ENCODE peak calls at places on chromosomes 2 and 18, in seven cellular contexts. U, B, P, Z, S, R and J are unnamed samples.

GRCh38 chr18:10170375-10170774 is 256.6 kb downstream of the VAPA start:
- DNase-seq in U (no peak), B (no peak), P (no peak), Z (no peak), S (no peak), R (no peak), J (no peak)

GRCh38 chr2:226187601-226188000 is 612.0 kb downstream of the IRS1 start:
- DNase-seq in U (no peak), B (peak; percentile 88), P (no peak), Z (no peak), S (no peak), R (no peak), J (no peak)

GRCh38 chr2:143473206-143473605 is 344.0 kb downstream of the ARHGAP15 start:
- DNase-seq in U (no peak), B (peak; percentile 77), P (no peak), Z (no peak), S (no peak), R (no peak), J (no peak)

GRCh38 chr2:105403785-105404698 is 5.2 kb upstream of the FHL2 start:
- DNase-seq in U (peak; percentile 58), B (peak; percentile 99), P (peak; percentile 61), Z (no peak), S (no peak), R (no peak), J (peak; percentile 61)

GRCh38 chr2:8149985-8150547 is 531.8 kb upstream of the ID2 start:
- DNase-seq in U (no peak), B (peak; percentile 87), P (no peak), Z (no peak), S (no peak), R (no peak), J (no peak)

GRCh38 chr2:231383701-231384435 is 11.6 kb upstream of the B3GNT7 start:
- DNase-seq in U (no peak), B (no peak), P (peak; percentile 58), Z (no peak), S (no peak), R (no peak), J (no peak)

GRCh38 chr18:5488844-5489243 is 55.0 kb downstream of the EPB41L3 start:
- DNase-seq in U (no peak), B (peak; percentile 8), P (no peak), Z (peak; percentile 34), S (no peak), R (no peak), J (no peak)

GRCh38 chr2:143481728-143482127 is 352.5 kb downstream of the ARHGAP15 start:
- DNase-seq in U (no peak), B (no peak), P (no peak), Z (no peak), S (no peak), R (no peak), J (no peak)

GRCh38 chr2:142682528-142682927 is 194.9 kb upstream of the KYNU start:
- DNase-seq in U (no peak), B (peak; percentile 29), P (no peak), Z (no peak), S (no peak), R (no peak), J (no peak)

GRCh38 chr2:235666240-235666781 is 172.5 kb downstream of the AGAP1 start:
- DNase-seq in U (peak; percentile 56), B (peak; percentile 95), P (peak; percentile 78), Z (peak; percentile 46), S (no peak), R (no peak), J (no peak)

DNA sequence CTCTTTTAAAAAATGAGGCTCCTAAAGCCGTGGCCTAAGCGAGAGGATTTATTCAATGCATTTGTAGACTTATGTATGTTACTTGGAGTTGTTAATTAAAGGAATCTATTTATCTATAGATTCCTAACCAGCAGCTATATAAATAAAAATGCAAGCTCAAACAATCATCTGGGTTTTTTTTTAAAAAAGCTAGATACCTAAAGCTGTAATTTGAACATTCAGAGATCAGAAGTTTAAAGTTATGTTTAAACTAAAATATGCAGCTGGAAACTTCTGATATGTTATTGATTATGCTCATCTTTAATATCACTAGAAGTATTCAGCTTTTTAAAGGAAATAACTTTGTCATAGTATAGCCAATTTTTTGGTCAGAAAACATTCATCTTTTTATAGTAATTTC is 1.0 kb downstream of the MEIS1 start:
- DNase-seq in U (no peak), B (no peak), P (no peak), Z (no peak), S (no peak), R (no peak), J (no peak)
- TF ChIP-seq CTCF in U (no peak), B (no peak), P (no peak), Z (no peak), S (no peak), R (no peak), J (no peak)

GRCh38 chr2:238280083-238280816 is 8.2 kb downstream of the PER2 start:
- DNase-seq in U (no peak), B (no peak), P (no peak), Z (no peak), S (no peak), R (no peak), J (no peak)

GRCh38 chr2:238285653-238286082 is 2.7 kb downstream of the PER2 start:
- DNase-seq in U (peak; percentile 94), B (peak; percentile 94), P (peak; percentile 94), Z (peak; percentile 60), S (peak; percentile 98), R (peak; percentile 60), J (peak; percentile 97)

GRCh38 chr2:238281826-238282480 is 6.5 kb downstream of the PER2 start:
- DNase-seq in U (no peak), B (no peak), P (no peak), Z (no peak), S (no peak), R (no peak), J (no peak)

GRCh38 chr2:238284802-238285515 is 3.5 kb downstream of the PER2 start:
- DNase-seq in U (no peak), B (no peak), P (no peak), Z (no peak), S (peak; percentile 84), R (no peak), J (no peak)

DNA sequence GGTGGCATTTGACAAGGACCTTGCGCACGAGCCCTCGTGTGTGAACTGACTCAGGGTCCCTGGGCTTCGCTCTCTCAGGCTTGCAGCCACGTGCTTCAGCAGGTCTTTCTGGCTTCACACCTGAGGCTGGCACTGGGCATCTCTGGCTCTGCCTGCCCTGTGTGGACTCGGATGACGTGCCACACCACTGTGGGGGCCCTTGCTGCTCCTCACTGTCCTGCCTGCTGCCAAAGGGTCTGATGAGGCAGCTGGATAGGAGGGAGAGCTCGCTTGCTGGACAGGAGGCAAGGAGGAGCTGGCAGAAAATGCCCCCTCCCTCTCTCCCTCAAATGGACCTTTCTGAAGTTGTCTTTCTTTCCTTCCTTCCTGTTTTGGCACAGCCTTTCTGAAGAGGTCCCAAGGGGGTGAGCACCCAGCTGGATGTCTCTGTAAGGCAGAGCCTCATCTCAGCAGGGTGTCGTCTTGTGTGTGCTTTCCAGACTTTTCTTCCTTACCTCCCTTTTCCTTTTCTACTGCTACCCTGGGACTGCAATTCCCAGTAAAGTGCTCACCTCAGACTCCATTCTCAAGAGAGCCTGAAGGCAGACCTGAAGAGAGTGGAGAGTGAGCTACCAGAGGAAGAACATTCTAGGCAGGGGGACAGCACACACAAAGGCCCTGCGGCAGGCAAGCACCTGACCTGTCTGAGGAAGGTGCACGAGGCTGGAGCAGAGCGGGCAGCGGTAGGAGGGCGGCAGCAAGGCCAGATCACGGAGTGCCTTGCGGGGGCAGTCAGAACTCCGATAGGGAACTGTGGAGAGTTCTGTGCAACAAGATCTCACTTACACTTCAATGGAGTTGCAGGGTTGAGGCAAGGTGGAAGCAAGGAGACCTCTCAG is 5.3 kb downstream of the PER2 start:
- DNase-seq in U (no peak), B (no peak), P (no peak), Z (no peak), S (no peak), R (no peak), J (no peak)
- H3K27ac ChIP-seq in U (peak overlapping the region; percentile 96), B (no peak overlapping the region), P (no peak overlapping the region), Z (no peak overlapping the region), S (peak overlapping the region; percentile 48), R (no peak overlapping the region), J (no peak overlapping the region)

DNA sequence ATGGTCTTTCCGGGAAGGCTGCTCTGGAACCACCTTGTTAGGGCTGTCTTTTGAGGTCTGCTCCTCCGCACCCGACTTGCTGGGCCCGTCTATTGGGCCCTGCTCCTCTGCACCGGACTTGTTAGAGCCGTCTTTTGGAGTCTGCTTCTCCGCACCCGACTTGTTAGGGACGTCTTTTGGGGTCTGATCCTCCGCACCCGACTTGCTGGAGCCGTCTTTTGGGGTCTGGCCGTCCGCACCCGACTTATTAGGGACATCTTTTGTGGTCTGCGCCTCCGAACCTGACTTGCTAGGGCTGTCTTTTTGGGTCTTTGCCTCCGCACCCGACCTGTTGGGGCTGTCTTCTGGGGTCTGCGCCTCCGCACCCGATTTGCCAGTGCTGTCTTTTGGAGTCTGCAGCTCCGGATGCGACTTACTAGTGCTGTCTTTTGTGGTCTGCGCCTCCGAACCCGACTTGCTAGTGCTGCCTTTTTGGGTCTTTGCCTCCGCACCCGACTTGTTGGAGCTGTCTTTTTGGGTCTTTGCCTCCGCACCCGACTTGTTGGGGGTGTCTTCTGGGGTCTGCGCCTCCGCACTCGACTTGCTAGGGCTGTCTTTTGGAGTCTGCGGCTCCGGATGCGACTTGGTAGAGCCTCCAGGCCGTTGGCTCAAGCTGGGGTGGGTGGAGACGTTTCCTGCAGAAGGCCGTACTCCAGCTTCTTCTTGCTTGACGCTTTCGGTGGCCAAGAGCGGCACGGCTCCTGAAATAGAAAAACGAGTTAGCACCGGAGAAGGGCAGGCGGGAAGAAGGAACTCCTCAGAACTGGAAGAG is 638 bp downstream of the TGOLN2 start:
- DNase-seq in U (peak; percentile 35), B (peak; percentile 54), P (peak; percentile 62), Z (peak; percentile 65), S (peak; percentile 52), R (peak; percentile 51), J (no peak)
- H3K4me1 ChIP-seq in U (peaks cover 5% of the 10 kb centered on the region), B (peaks cover 2% of the 10 kb centered on the region), P (peaks cover 15% of the 10 kb centered on the region), Z (peaks cover 55% of the 10 kb centered on the region), S (peaks cover 50% of the 10 kb centered on the region), R (peaks cover 64% of the 10 kb centered on the region), J (no peaks in the 10 kb centered on the region)

GRCh38 chr2:78992451-78992806 is 33.1 kb upstream of the REG3G start:
- DNase-seq in U (no peak), B (no peak), P (peak; percentile 59), Z (peak; percentile 31), S (peak; percentile 58), R (no peak), J (no peak)
- TF ChIP-seq CTCF in U (no peak), B (no peak), P (peak; percentile 54), Z (peak; percentile 34), S (peak; percentile 57), R (no peak), J (no peak)

GRCh38 chr2:212975333-212975732 is 176.1 kb downstream of the IKZF2 start:
- DNase-seq in U (no peak), B (no peak), P (no peak), Z (no peak), S (no peak), R (no peak), J (no peak)

GRCh38 chr2:212970132-212970531 is 181.3 kb downstream of the IKZF2 start:
- DNase-seq in U (no peak), B (peak; percentile 73), P (no peak), Z (no peak), S (no peak), R (no peak), J (no peak)

GRCh38 chr2:212977149-212977548 is 174.3 kb downstream of the IKZF2 start:
- DNase-seq in U (no peak), B (no peak), P (no peak), Z (no peak), S (no peak), R (no peak), J (no peak)

GRCh38 chr2:212974692-212975091 is 176.7 kb downstream of the IKZF2 start:
- DNase-seq in U (no peak), B (peak; percentile 75), P (peak; percentile 45), Z (no peak), S (no peak), R (no peak), J (no peak)

GRCh38 chr2:212973347-212973746 is 178.1 kb downstream of the IKZF2 start:
- DNase-seq in U (no peak), B (no peak), P (no peak), Z (no peak), S (no peak), R (no peak), J (no peak)
- H3K27ac ChIP-seq in U (no peak overlapping the region), B (no peak overlapping the region), P (no peak overlapping the region), Z (no peak overlapping the region), S (no peak overlapping the region), R (no peak overlapping the region), J (no peak overlapping the region)